ENCODE peak calls at places on chromosome X, in four cellular contexts. One of them, this sample, is unnamed.

GRCh38 chrX:109347618-109348017 is 134.3 kb downstream of the GUCY2F start:
- DNase-seq in CD4-positive, CD25-positive, alpha-beta regulatory T cell: no peak
- DNase-seq in gastrocnemius medialis: no peak
- DNase-seq in COR-L47: no peak
- DNase-seq in this sample: no peak

GRCh38 chrX:155632424-155633100 is 19.8 kb upstream of the TMLHE start:
- DNase-seq in CD4-positive, CD25-positive, alpha-beta regulatory T cell: no peak
- DNase-seq in gastrocnemius medialis: no peak
- DNase-seq in COR-L47: no peak
- DNase-seq in this sample: no peak

GRCh38 chrX:29775890-29776289 is 439.5 kb upstream of the MAGEB2 start:
- DNase-seq in CD4-positive, CD25-positive, alpha-beta regulatory T cell: no peak
- DNase-seq in gastrocnemius medialis: no peak
- DNase-seq in COR-L47: no peak
- DNase-seq in this sample: no peak

GRCh38 chrX:107574054-107574683 is 54.1 kb upstream of the PRPS1 start:
- DNase-seq in CD4-positive, CD25-positive, alpha-beta regulatory T cell: no peak
- DNase-seq in gastrocnemius medialis: no peak
- DNase-seq in COR-L47: no peak
- DNase-seq in this sample: no peak

GRCh38 chrX:68808686-68809357 is 20.0 kb upstream of the EFNB1 start:
- DNase-seq in CD4-positive, CD25-positive, alpha-beta regulatory T cell: no peak
- DNase-seq in gastrocnemius medialis: no peak
- DNase-seq in COR-L47: no peak
- DNase-seq in this sample: no peak

GRCh38 chrX:12920990-12921389 is 14.6 kb downstream of the TLR8 start:
- DNase-seq in CD4-positive, CD25-positive, alpha-beta regulatory T cell: no peak
- DNase-seq in gastrocnemius medialis: no peak
- DNase-seq in COR-L47: no peak
- DNase-seq in this sample: no peak

GRCh38 chrX:129239371-129239770 is 283.9 kb downstream of the SMARCA1 start:
- DNase-seq in CD4-positive, CD25-positive, alpha-beta regulatory T cell: no peak
- DNase-seq in gastrocnemius medialis: no peak
- DNase-seq in COR-L47: no peak
- DNase-seq in this sample: no peak

GRCh38 chrX:264634-265455 is 16.3 kb upstream of the PLCXD1 start:
- DNase-seq in CD4-positive, CD25-positive, alpha-beta regulatory T cell: no peak
- DNase-seq in gastrocnemius medialis: no peak
- DNase-seq in COR-L47: no peak
- DNase-seq in this sample: no peak

GRCh38 chrX:22541926-22542325 is 269.2 kb downstream of the CBLL2 start:
- DNase-seq in CD4-positive, CD25-positive, alpha-beta regulatory T cell: no peak
- DNase-seq in gastrocnemius medialis: no peak
- DNase-seq in COR-L47: no peak
- DNase-seq in this sample: no peak

GRCh38 chrX:20248592-20249192 is 18.0 kb downstream of the RPS6KA3 start:
- DNase-seq in CD4-positive, CD25-positive, alpha-beta regulatory T cell: no peak
- DNase-seq in gastrocnemius medialis: no peak
- DNase-seq in COR-L47: no peak
- DNase-seq in this sample: no peak

GRCh38 chrX:119960639-119961038 is 17.1 kb upstream of the NKAP start:
- DNase-seq in CD4-positive, CD25-positive, alpha-beta regulatory T cell: no peak
- DNase-seq in gastrocnemius medialis: no peak
- DNase-seq in COR-L47: no peak
- DNase-seq in this sample: no peak

GRCh38 chrX:53047228-53047627 is 1.4 kb upstream of the GPR173 start:
- DNase-seq in CD4-positive, CD25-positive, alpha-beta regulatory T cell: no peak
- DNase-seq in gastrocnemius medialis: no peak
- DNase-seq in COR-L47: peak
- DNase-seq in this sample: peak

GRCh38 chrX:70592091-70592490 is 147.5 kb downstream of the DLG3 start:
- DNase-seq in CD4-positive, CD25-positive, alpha-beta regulatory T cell: no peak
- DNase-seq in gastrocnemius medialis: no peak
- DNase-seq in COR-L47: no peak
- DNase-seq in this sample: peak

GRCh38 chrX:20913760-20914159 is 460.5 kb upstream of the CNKSR2 start:
- DNase-seq in CD4-positive, CD25-positive, alpha-beta regulatory T cell: no peak
- DNase-seq in gastrocnemius medialis: no peak
- DNase-seq in COR-L47: no peak
- DNase-seq in this sample: peak

GRCh38 chrX:51894697-51895336 is 1.4 kb downstream of the MAGED1 start:
- DNase-seq in CD4-positive, CD25-positive, alpha-beta regulatory T cell: no peak
- DNase-seq in gastrocnemius medialis: no peak
- DNase-seq in COR-L47: peak
- DNase-seq in this sample: no peak

GRCh38 chrX:101759000-101759399 is 99.3 kb upstream of the ARMCX2 start:
- DNase-seq in CD4-positive, CD25-positive, alpha-beta regulatory T cell: no peak
- DNase-seq in gastrocnemius medialis: no peak
- DNase-seq in COR-L47: no peak
- DNase-seq in this sample: no peak

GRCh38 chrX:153906126-153906917 is 1.8 kb downstream of the AVPR2 start:
- DNase-seq in CD4-positive, CD25-positive, alpha-beta regulatory T cell: no peak
- DNase-seq in gastrocnemius medialis: no peak
- DNase-seq in COR-L47: no peak
- DNase-seq in this sample: no peak

GRCh38 chrX:155071694-155072215 is 447 bp downstream of the BRCC3 start:
- DNase-seq in CD4-positive, CD25-positive, alpha-beta regulatory T cell: no peak
- DNase-seq in gastrocnemius medialis: no peak
- DNase-seq in COR-L47: no peak
- DNase-seq in this sample: no peak

GRCh38 chrX:115226929-115227328 is 7.0 kb downstream of the LRCH2 start:
- DNase-seq in CD4-positive, CD25-positive, alpha-beta regulatory T cell: no peak
- DNase-seq in gastrocnemius medialis: no peak
- DNase-seq in COR-L47: peak
- DNase-seq in this sample: no peak

GRCh38 chrX:72466493-72466892 is 106.2 kb downstream of the HDAC8 start:
- DNase-seq in CD4-positive, CD25-positive, alpha-beta regulatory T cell: no peak
- DNase-seq in gastrocnemius medialis: no peak
- DNase-seq in COR-L47: no peak
- DNase-seq in this sample: no peak

GRCh38 chrX:129791961-129792570 is 12.3 kb downstream of the SASH3 start:
- DNase-seq in CD4-positive, CD25-positive, alpha-beta regulatory T cell: no peak
- DNase-seq in gastrocnemius medialis: no peak
- DNase-seq in COR-L47: no peak
- DNase-seq in this sample: no peak

GRCh38 chrX:614136-614535 is 16.5 kb upstream of the SHOX start:
- DNase-seq in CD4-positive, CD25-positive, alpha-beta regulatory T cell: no peak
- DNase-seq in gastrocnemius medialis: no peak
- DNase-seq in COR-L47: no peak
- DNase-seq in this sample: no peak

GRCh38 chrX:107700802-107701201 is 72.5 kb downstream of the PRPS1 start:
- DNase-seq in CD4-positive, CD25-positive, alpha-beta regulatory T cell: no peak
- DNase-seq in gastrocnemius medialis: no peak
- DNase-seq in COR-L47: no peak
- DNase-seq in this sample: no peak

GRCh38 chrX:144730486-144730885 is 516.8 kb upstream of the SPANXN1 start:
- DNase-seq in CD4-positive, CD25-positive, alpha-beta regulatory T cell: no peak
- DNase-seq in gastrocnemius medialis: no peak
- DNase-seq in COR-L47: no peak
- DNase-seq in this sample: no peak

This sample was measured in HTR-8/SVneo.